ENCODE peak calls at places on chromosomes 5 and 9, in eight cellular contexts. One of them, this sample, is unnamed.

GRCh38 chr9:134477927-134478326 is 151.7 kb downstream of the RXRA start:
- DNase-seq in IMR-90: no peak
- DNase-seq in astrocyte of the cerebellum: no peak
- DNase-seq in Peyer's patch: no peak
- DNase-seq in astrocyte of the spinal cord: no peak
- DNase-seq in brain microvascular endothelial cell: no peak
- DNase-seq in fibroblast of mammary gland: no peak
- DNase-seq in heart left ventricle: no peak
- DNase-seq in this sample: peak; percentile 8

GRCh38 chr5:132662925-132663770 is 5.2 kb downstream of the IL13 start:
- DNase-seq in IMR-90: peak; percentile 21
- DNase-seq in astrocyte of the cerebellum: no peak
- DNase-seq in Peyer's patch: no peak
- DNase-seq in astrocyte of the spinal cord: no peak
- DNase-seq in brain microvascular endothelial cell: no peak
- DNase-seq in fibroblast of mammary gland: no peak
- DNase-seq in heart left ventricle: no peak
- DNase-seq in this sample: no peak

GRCh38 chr9:123678878-123679329 is 251.0 kb downstream of the DENND1A start:
- DNase-seq in IMR-90: peak; percentile 63
- DNase-seq in astrocyte of the cerebellum: no peak
- DNase-seq in Peyer's patch: no peak
- DNase-seq in astrocyte of the spinal cord: no peak
- DNase-seq in brain microvascular endothelial cell: no peak
- DNase-seq in fibroblast of mammary gland: no peak
- DNase-seq in heart left ventricle: no peak
- DNase-seq in this sample: no peak

GRCh38 chr5:32639943-32640342 is 54.6 kb downstream of the SUB1 start:
- DNase-seq in IMR-90: no peak
- DNase-seq in astrocyte of the cerebellum: no peak
- DNase-seq in Peyer's patch: no peak
- DNase-seq in astrocyte of the spinal cord: no peak
- DNase-seq in brain microvascular endothelial cell: no peak
- DNase-seq in fibroblast of mammary gland: no peak
- DNase-seq in heart left ventricle: no peak
- DNase-seq in this sample: no peak

GRCh38 chr5:1810581-1811101 is 9.4 kb downstream of the NDUFS6 start:
- DNase-seq in IMR-90: no peak
- DNase-seq in astrocyte of the cerebellum: no peak
- DNase-seq in Peyer's patch: no peak
- DNase-seq in astrocyte of the spinal cord: no peak
- DNase-seq in brain microvascular endothelial cell: no peak
- DNase-seq in fibroblast of mammary gland: no peak
- DNase-seq in heart left ventricle: no peak
- DNase-seq in this sample: no peak

GRCh38 chr5:122291000-122291592 is 20.9 kb upstream of the SNCAIP start:
- DNase-seq in IMR-90: no peak
- DNase-seq in astrocyte of the cerebellum: peak; percentile 37
- DNase-seq in Peyer's patch: no peak
- DNase-seq in astrocyte of the spinal cord: peak; percentile 44
- DNase-seq in brain microvascular endothelial cell: no peak
- DNase-seq in fibroblast of mammary gland: no peak
- DNase-seq in heart left ventricle: no peak
- DNase-seq in this sample: no peak

GRCh38 chr5:107809201-107810034 is 138.7 kb upstream of the EFNA5 start:
- DNase-seq in IMR-90: peak; percentile 48
- DNase-seq in astrocyte of the cerebellum: peak; percentile 76
- DNase-seq in Peyer's patch: no peak
- DNase-seq in astrocyte of the spinal cord: peak; percentile 45
- DNase-seq in brain microvascular endothelial cell: no peak
- DNase-seq in fibroblast of mammary gland: no peak
- DNase-seq in heart left ventricle: no peak
- DNase-seq in this sample: no peak

GRCh38 chr9:134858051-134858841 is 22.4 kb upstream of the FCN2 start:
- DNase-seq in IMR-90: peak; percentile 38
- DNase-seq in astrocyte of the cerebellum: peak; percentile 33
- DNase-seq in Peyer's patch: peak; percentile 34
- DNase-seq in astrocyte of the spinal cord: peak; percentile 38
- DNase-seq in brain microvascular endothelial cell: no peak
- DNase-seq in fibroblast of mammary gland: peak; percentile 41
- DNase-seq in heart left ventricle: no peak
- DNase-seq in this sample: no peak

GRCh38 chr9:98365227-98365669 is 109.8 kb upstream of the TBC1D2 start:
- DNase-seq in IMR-90: peak; percentile 55
- DNase-seq in astrocyte of the cerebellum: no peak
- DNase-seq in Peyer's patch: no peak
- DNase-seq in astrocyte of the spinal cord: no peak
- DNase-seq in brain microvascular endothelial cell: peak; percentile 61
- DNase-seq in fibroblast of mammary gland: peak; percentile 85
- DNase-seq in heart left ventricle: no peak
- DNase-seq in this sample: no peak

GRCh38 chr9:134223091-134223490 is 58.7 kb upstream of the RNU6ATAC start:
- DNase-seq in IMR-90: peak; percentile 28
- DNase-seq in astrocyte of the cerebellum: no peak
- DNase-seq in Peyer's patch: peak; percentile 32
- DNase-seq in astrocyte of the spinal cord: no peak
- DNase-seq in brain microvascular endothelial cell: no peak
- DNase-seq in fibroblast of mammary gland: no peak
- DNase-seq in heart left ventricle: no peak
- DNase-seq in this sample: peak; percentile 13

GRCh38 chr5:140284013-140284412 is 18.9 kb downstream of the PFDN1 start:
- DNase-seq in IMR-90: no peak
- DNase-seq in astrocyte of the cerebellum: no peak
- DNase-seq in Peyer's patch: no peak
- DNase-seq in astrocyte of the spinal cord: no peak
- DNase-seq in brain microvascular endothelial cell: no peak
- DNase-seq in fibroblast of mammary gland: no peak
- DNase-seq in heart left ventricle: no peak
- DNase-seq in this sample: no peak

GRCh38 chr5:77015938-77016569 is 14.2 kb upstream of the AGGF1 start:
- DNase-seq in IMR-90: peak; percentile 69
- DNase-seq in astrocyte of the cerebellum: peak; percentile 80
- DNase-seq in Peyer's patch: no peak
- DNase-seq in astrocyte of the spinal cord: peak; percentile 84
- DNase-seq in brain microvascular endothelial cell: peak; percentile 56
- DNase-seq in fibroblast of mammary gland: peak; percentile 73
- DNase-seq in heart left ventricle: no peak
- DNase-seq in this sample: no peak

GRCh38 chr5:66757219-66757833 is 161.1 kb downstream of the MAST4 start:
- DNase-seq in IMR-90: peak; percentile 44
- DNase-seq in astrocyte of the cerebellum: peak; percentile 69
- DNase-seq in Peyer's patch: no peak
- DNase-seq in astrocyte of the spinal cord: peak; percentile 77
- DNase-seq in brain microvascular endothelial cell: peak; percentile 69
- DNase-seq in fibroblast of mammary gland: peak; percentile 66
- DNase-seq in heart left ventricle: peak; percentile 45
- DNase-seq in this sample: peak; percentile 29

GRCh38 chr9:131236761-131237160 is 39.5 kb downstream of the FAM78A start:
- DNase-seq in IMR-90: no peak
- DNase-seq in astrocyte of the cerebellum: no peak
- DNase-seq in Peyer's patch: no peak
- DNase-seq in astrocyte of the spinal cord: no peak
- DNase-seq in brain microvascular endothelial cell: no peak
- DNase-seq in fibroblast of mammary gland: no peak
- DNase-seq in heart left ventricle: no peak
- DNase-seq in this sample: no peak

GRCh38 chr5:1001406-1002270 is 7.0 kb upstream of the NKD2 start:
- DNase-seq in IMR-90: no peak
- DNase-seq in astrocyte of the cerebellum: no peak
- DNase-seq in Peyer's patch: no peak
- DNase-seq in astrocyte of the spinal cord: no peak
- DNase-seq in brain microvascular endothelial cell: no peak
- DNase-seq in fibroblast of mammary gland: no peak
- DNase-seq in heart left ventricle: no peak
- DNase-seq in this sample: peak; percentile 37

GRCh38 chr5:177132504-177133118 is 962 bp upstream of the NSD1 start:
- DNase-seq in IMR-90: no peak
- DNase-seq in astrocyte of the cerebellum: no peak
- DNase-seq in Peyer's patch: no peak
- DNase-seq in astrocyte of the spinal cord: no peak
- DNase-seq in brain microvascular endothelial cell: no peak
- DNase-seq in fibroblast of mammary gland: peak; percentile 19
- DNase-seq in heart left ventricle: no peak
- DNase-seq in this sample: peak; percentile 67

GRCh38 chr5:149959406-149960236 is 937 bp upstream of the SLC26A2 start:
- DNase-seq in IMR-90: peak; percentile 58
- DNase-seq in astrocyte of the cerebellum: no peak
- DNase-seq in Peyer's patch: no peak
- DNase-seq in astrocyte of the spinal cord: peak; percentile 66
- DNase-seq in brain microvascular endothelial cell: peak; percentile 69
- DNase-seq in fibroblast of mammary gland: peak; percentile 72
- DNase-seq in heart left ventricle: no peak
- DNase-seq in this sample: no peak

GRCh38 chr5:28725001-28725400 is 1686.6 kb upstream of the CDH9 start:
- DNase-seq in IMR-90: no peak
- DNase-seq in astrocyte of the cerebellum: no peak
- DNase-seq in Peyer's patch: no peak
- DNase-seq in astrocyte of the spinal cord: no peak
- DNase-seq in brain microvascular endothelial cell: no peak
- DNase-seq in fibroblast of mammary gland: no peak
- DNase-seq in heart left ventricle: no peak
- DNase-seq in this sample: no peak

GRCh38 chr5:82068723-82069122 is 96.9 kb downstream of the ATG10 start:
- DNase-seq in IMR-90: no peak
- DNase-seq in astrocyte of the cerebellum: no peak
- DNase-seq in Peyer's patch: no peak
- DNase-seq in astrocyte of the spinal cord: no peak
- DNase-seq in brain microvascular endothelial cell: no peak
- DNase-seq in fibroblast of mammary gland: no peak
- DNase-seq in heart left ventricle: no peak
- DNase-seq in this sample: no peak

GRCh38 chr9:115596743-115597080 is 478.8 kb upstream of the TNC start:
- DNase-seq in IMR-90: no peak
- DNase-seq in astrocyte of the cerebellum: no peak
- DNase-seq in Peyer's patch: no peak
- DNase-seq in astrocyte of the spinal cord: no peak
- DNase-seq in brain microvascular endothelial cell: no peak
- DNase-seq in fibroblast of mammary gland: no peak
- DNase-seq in heart left ventricle: no peak
- DNase-seq in this sample: no peak
- H3K4me3 ChIP-seq in IMR-90: peak overlapping the region; percentile 36
- H3K4me3 ChIP-seq in astrocyte of the cerebellum: peak overlapping the region; percentile 32
- H3K4me3 ChIP-seq in Peyer's patch: no peak overlapping the region
- H3K4me3 ChIP-seq in astrocyte of the spinal cord: peak overlapping the region; percentile 42
- H3K4me3 ChIP-seq in brain microvascular endothelial cell: peak overlapping the region; percentile 41
- H3K4me3 ChIP-seq in fibroblast of mammary gland: peak overlapping the region; percentile 57
- H3K4me3 ChIP-seq in heart left ventricle: no peak overlapping the region
- H3K4me3 ChIP-seq in this sample: no peak overlapping the region

DNA sequence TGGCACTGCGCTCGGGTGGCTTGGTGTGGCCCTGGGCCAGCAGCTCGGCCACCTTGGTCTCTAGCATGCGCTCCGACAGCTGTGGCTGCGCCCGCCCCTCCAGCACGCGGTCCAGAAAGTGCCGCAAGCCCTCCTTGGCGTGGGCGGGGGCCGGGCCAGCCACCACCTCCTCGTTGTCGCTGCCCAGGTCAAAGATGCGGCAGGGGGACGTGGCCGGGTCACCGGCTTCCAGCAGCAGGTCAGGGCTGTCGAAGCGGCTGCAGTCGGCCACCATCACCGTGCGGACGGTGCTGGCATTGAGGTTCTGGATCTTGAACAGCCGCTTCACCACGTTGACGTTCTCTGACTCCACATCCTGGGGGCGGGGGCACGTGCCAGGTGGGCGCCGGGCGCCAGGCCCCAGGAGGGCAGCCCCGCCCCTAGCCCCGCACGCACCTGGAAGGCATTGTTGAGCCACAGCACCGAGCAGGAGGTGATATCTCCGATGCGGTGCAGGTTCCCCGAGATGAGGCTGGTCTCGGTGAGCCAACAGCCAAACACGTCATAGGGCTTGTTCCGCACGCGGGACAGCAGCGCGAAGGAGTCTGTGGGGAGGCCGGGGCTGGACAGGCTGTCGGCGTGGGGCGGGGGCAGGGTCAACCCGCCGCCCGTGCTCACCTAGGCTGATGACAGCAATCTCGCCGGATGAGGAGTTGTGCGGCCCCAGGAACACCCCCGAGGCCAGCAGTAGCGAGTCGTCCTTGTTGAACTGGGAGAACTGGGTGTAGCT is 2.2 kb downstream of the FBXW5 start:
- DNase-seq in IMR-90: no peak
- DNase-seq in astrocyte of the cerebellum: no peak
- DNase-seq in Peyer's patch: no peak
- DNase-seq in astrocyte of the spinal cord: no peak
- DNase-seq in brain microvascular endothelial cell: no peak
- DNase-seq in fibroblast of mammary gland: no peak
- DNase-seq in heart left ventricle: no peak
- DNase-seq in this sample: peak; percentile 71
- H3K4me3 ChIP-seq in IMR-90: no peak overlapping the region
- H3K4me3 ChIP-seq in astrocyte of the cerebellum: no peak overlapping the region
- H3K4me3 ChIP-seq in Peyer's patch: no peak overlapping the region
- H3K4me3 ChIP-seq in astrocyte of the spinal cord: no peak overlapping the region
- H3K4me3 ChIP-seq in brain microvascular endothelial cell: no peak overlapping the region
- H3K4me3 ChIP-seq in fibroblast of mammary gland: no peak overlapping the region
- H3K4me3 ChIP-seq in heart left ventricle: no peak overlapping the region
- H3K4me3 ChIP-seq in this sample: no peak overlapping the region

GRCh38 chr5:73987915-73988314 is 361.9 kb downstream of the ARHGEF28 start:
- DNase-seq in IMR-90: no peak
- DNase-seq in astrocyte of the cerebellum: no peak
- DNase-seq in Peyer's patch: no peak
- DNase-seq in astrocyte of the spinal cord: no peak
- DNase-seq in brain microvascular endothelial cell: no peak
- DNase-seq in fibroblast of mammary gland: no peak
- DNase-seq in heart left ventricle: no peak
- DNase-seq in this sample: no peak
- H3K4me3 ChIP-seq in IMR-90: no peak overlapping the region
- H3K4me3 ChIP-seq in astrocyte of the cerebellum: no peak overlapping the region
- H3K4me3 ChIP-seq in Peyer's patch: no peak overlapping the region
- H3K4me3 ChIP-seq in astrocyte of the spinal cord: no peak overlapping the region
- H3K4me3 ChIP-seq in brain microvascular endothelial cell: no peak overlapping the region
- H3K4me3 ChIP-seq in fibroblast of mammary gland: no peak overlapping the region
- H3K4me3 ChIP-seq in heart left ventricle: no peak overlapping the region
- H3K4me3 ChIP-seq in this sample: no peak overlapping the region

DNA sequence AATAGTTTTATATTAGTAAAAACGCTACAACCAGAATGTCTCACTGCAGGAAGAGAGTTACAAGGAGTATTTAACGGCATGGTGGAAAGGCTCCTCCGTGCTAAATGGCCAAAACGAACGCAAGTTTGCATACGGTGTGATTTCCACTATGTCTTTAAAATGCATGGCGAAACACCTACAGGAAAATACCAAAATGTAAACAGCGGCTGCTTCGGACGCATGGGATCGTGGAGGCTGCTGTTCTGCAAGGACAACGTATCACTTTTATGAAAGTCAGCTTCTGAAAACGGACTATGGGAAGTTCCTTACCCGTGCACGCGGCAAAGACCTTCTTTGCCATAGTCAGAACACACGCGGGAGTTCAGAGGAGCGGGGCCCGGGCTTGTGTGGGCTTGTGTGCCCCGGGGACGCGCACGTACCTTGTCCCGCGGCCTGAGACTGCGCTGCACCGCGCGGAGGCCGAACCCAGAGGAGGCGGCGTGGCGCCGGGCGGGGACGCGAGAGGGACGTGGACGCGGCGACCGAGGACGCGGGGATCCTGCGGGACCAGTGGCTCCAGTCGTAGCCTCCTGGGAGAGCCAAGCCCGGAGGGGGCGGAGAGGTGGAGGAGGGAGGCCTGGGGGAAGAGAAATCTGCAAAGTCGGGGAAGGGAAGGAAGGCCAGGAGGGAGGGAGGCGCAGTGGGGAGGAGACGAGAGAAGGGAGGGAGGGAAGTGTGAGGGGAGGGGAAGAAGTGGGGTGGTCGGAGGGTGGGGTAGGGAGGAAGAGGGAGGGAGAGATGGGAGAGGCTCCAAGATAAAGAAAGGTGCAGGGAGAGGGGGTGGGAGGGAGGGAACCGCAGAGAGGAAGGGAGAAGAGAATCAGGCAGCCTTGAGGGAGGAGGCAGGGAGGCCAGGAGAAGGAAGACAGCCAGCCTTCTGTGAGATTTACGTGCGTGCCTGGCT is at the start of gene CMBL:
- DNase-seq in IMR-90: peak; percentile 48
- DNase-seq in astrocyte of the cerebellum: no peak
- DNase-seq in Peyer's patch: peak; percentile 85
- DNase-seq in astrocyte of the spinal cord: peak; percentile 70
- DNase-seq in brain microvascular endothelial cell: peak; percentile 42
- DNase-seq in fibroblast of mammary gland: peak; percentile 57
- DNase-seq in heart left ventricle: peak; percentile 41
- DNase-seq in this sample: peak; percentile 87
- H3K4me3 ChIP-seq in IMR-90: peak within 1 kb of the TSS; percentile 82
- H3K4me3 ChIP-seq in astrocyte of the cerebellum: peak within 1 kb of the TSS; percentile 57
- H3K4me3 ChIP-seq in Peyer's patch: peak within 1 kb of the TSS; percentile 48
- H3K4me3 ChIP-seq in astrocyte of the spinal cord: peak within 1 kb of the TSS; percentile 58
- H3K4me3 ChIP-seq in brain microvascular endothelial cell: peak within 1 kb of the TSS; percentile 70
- H3K4me3 ChIP-seq in fibroblast of mammary gland: peak within 1 kb of the TSS; percentile 64
- H3K4me3 ChIP-seq in heart left ventricle: peak within 1 kb of the TSS; percentile 81
- H3K4me3 ChIP-seq in this sample: peak within 1 kb of the TSS; percentile 58